ENCODE peak calls at places on chromosomes 16 and 17, in seven cellular contexts. Q is ovary; I is amygdala; M is neural progenitor cell; K is activated T-helper 1 cell treated with anti-CD3 and anti-CD28 coated beads, Interleukin-12 subunit alpha, Interleukin-12 subunit beta, Interleukin-2, Interleukin-4 antibody, amounts not matched to agents 30 ng/mL and 10 ng/mL and 1 ng/mL, durations not matched to agents 14 hours and 24 hours and 36 hours; G is stimulated activated CD8-positive, alpha-beta memory T cell treated with anti-CD3 and anti-CD28 coated beads, Interleukin-7, amount 100 ng/mL, for 1 hour; X is AG04450. Y is an unnamed sample.

GRCh38 chr16:88650749-88651275 is at the start of gene CYBA:
- DNase-seq in Q (no peak), I (peak), M (peak), K (peak), G (peak), X (no peak), Y (no peak)

GRCh38 chr16:22623351-22623781 is 112.7 kb downstream of the NPIPB5 start:
- DNase-seq in Q (no peak), I (no peak), M (no peak), K (no peak), G (no peak), X (no peak), Y (no peak)

GRCh38 chr16:84294196-84295142 is at the start of gene WFDC1:
- DNase-seq in Q (no peak), I (peak), M (peak), K (no peak), G (no peak), X (no peak), Y (peak)

GRCh38 chr17:55265434-55266021 is 768 bp downstream of the HLF start:
- DNase-seq in Q (no peak), I (no peak), M (peak), K (no peak), G (no peak), X (no peak), Y (no peak)

GRCh38 chr17:20310481-20310880 is 156.9 kb downstream of the LGALS9B start:
- DNase-seq in Q (no peak), I (no peak), M (no peak), K (no peak), G (no peak), X (no peak), Y (no peak)

GRCh38 chr17:16281351-16281750 is 64.3 kb downstream of the PIGL start:
- DNase-seq in Q (no peak), I (no peak), M (no peak), K (no peak), G (no peak), X (peak), Y (no peak)

GRCh38 chr16:56364865-56365264 is 60.5 kb downstream of the AMFR start:
- DNase-seq in Q (no peak), I (no peak), M (no peak), K (no peak), G (no peak), X (no peak), Y (no peak)

GRCh38 chr17:56899403-56899802 is 14.4 kb downstream of the TRIM25 start:
- DNase-seq in Q (no peak), I (no peak), M (no peak), K (no peak), G (no peak), X (no peak), Y (no peak)

GRCh38 chr16:54282202-54282922 is 4.2 kb downstream of the IRX3 start:
- DNase-seq in Q (no peak), I (peak), M (peak), K (no peak), G (no peak), X (no peak), Y (no peak)

GRCh38 chr16:47750371-47750770 is 289.2 kb downstream of the PHKB start:
- DNase-seq in Q (no peak), I (no peak), M (no peak), K (no peak), G (no peak), X (no peak), Y (no peak)

GRCh38 chr16:10525214-10525825 is 55.1 kb downstream of the EMP2 start:
- DNase-seq in Q (no peak), I (no peak), M (no peak), K (no peak), G (no peak), X (no peak), Y (no peak)

GRCh38 chr16:28105954-28106353 is 42.4 kb upstream of the GSG1L start:
- DNase-seq in Q (no peak), I (no peak), M (no peak), K (no peak), G (no peak), X (no peak), Y (no peak)

GRCh38 chr16:1010815-1011214 is 29.2 kb downstream of the SOX8 start:
- DNase-seq in Q (no peak), I (no peak), M (no peak), K (no peak), G (no peak), X (no peak), Y (no peak)

GRCh38 chr17:17300624-17301568 is 2.3 kb upstream of the NT5M start:
- DNase-seq in Q (peak), I (peak), M (peak), K (peak), G (peak), X (no peak), Y (peak)

GRCh38 chr16:86971251-86971650 is 345.9 kb downstream of the C16orf95 start:
- DNase-seq in Q (no peak), I (no peak), M (no peak), K (no peak), G (no peak), X (no peak), Y (no peak)

GRCh38 chr17:41326173-41327145 is 10.9 kb upstream of the KRTAP17-1 start:
- DNase-seq in Q (no peak), I (no peak), M (no peak), K (no peak), G (no peak), X (no peak), Y (no peak)

GRCh38 chr16:84088695-84089395 is 27.9 kb downstream of the MBTPS1 start:
- DNase-seq in Q (no peak), I (no peak), M (no peak), K (peak), G (peak), X (no peak), Y (no peak)

GRCh38 chr16:50603206-50604064 is 55.2 kb downstream of the NKD1 start:
- DNase-seq in Q (peak), I (no peak), M (no peak), K (no peak), G (no peak), X (no peak), Y (no peak)

GRCh38 chr17:5122586-5123342 is 6.9 kb downstream of the USP6 start:
- DNase-seq in Q (peak), I (peak), M (peak), K (no peak), G (no peak), X (no peak), Y (no peak)

GRCh38 chr17:2563061-2563460 is 30.4 kb upstream of the PAFAH1B1 start:
- DNase-seq in Q (no peak), I (no peak), M (peak), K (no peak), G (no peak), X (no peak), Y (no peak)

GRCh38 chr16:86511317-86512161 is 1.2 kb downstream of the FOXF1 start:
- DNase-seq in Q (no peak), I (no peak), M (peak), K (no peak), G (no peak), X (no peak), Y (no peak)

GRCh38 chr16:66382171-66382965 is 15.9 kb downstream of the CDH5 start:
- DNase-seq in Q (no peak), I (no peak), M (no peak), K (no peak), G (no peak), X (peak), Y (no peak)

GRCh38 chr17:79834575-79835469 is 4.4 kb downstream of the CBX4 start:
- DNase-seq in Q (no peak), I (no peak), M (peak), K (no peak), G (no peak), X (no peak), Y (peak)

GRCh38 chr17:21066394-21066793 is 23.6 kb upstream of the USP22 start:
- DNase-seq in Q (no peak), I (no peak), M (no peak), K (no peak), G (no peak), X (no peak), Y (no peak)

GRCh38 chr16:74766729-74767128 is 7.9 kb downstream of the FA2H start:
- DNase-seq in Q (no peak), I (no peak), M (no peak), K (no peak), G (no peak), X (no peak), Y (peak)

GRCh38 chr17:7074931-7075330 is 5.1 kb downstream of the CLEC10A start:
- DNase-seq in Q (no peak), I (no peak), M (no peak), K (no peak), G (no peak), X (no peak), Y (no peak)

GRCh38 chr17:82844796-82845162 is 5.0 kb upstream of the ZNF750 start:
- DNase-seq in Q (no peak), I (no peak), M (no peak), K (no peak), G (no peak), X (no peak), Y (no peak)

GRCh38 chr16:22348296-22348695 is 26.1 kb downstream of the CDR2 start:
- DNase-seq in Q (no peak), I (no peak), M (no peak), K (no peak), G (no peak), X (no peak), Y (no peak)

GRCh38 chr17:19766421-19767270 is 18.5 kb upstream of the ALDH3A1 start:
- DNase-seq in Q (peak), I (peak), M (peak), K (peak), G (peak), X (no peak), Y (peak)

GRCh38 chr16:56625140-56625942 is at the start of gene MT1E:
- DNase-seq in Q (peak), I (peak), M (peak), K (peak), G (no peak), X (no peak), Y (no peak)

GRCh38 chr16:73268311-73268997 is 220.5 kb upstream of the ZFHX3 start:
- DNase-seq in Q (no peak), I (peak), M (peak), K (no peak), G (no peak), X (no peak), Y (peak)

GRCh38 chr16:56634715-56635440 is 2.4 kb downstream of the MT1M start:
- DNase-seq in Q (no peak), I (no peak), M (peak), K (no peak), G (no peak), X (no peak), Y (no peak)

GRCh38 chr17:79711715-79712305 is 18.9 kb upstream of the ENPP7 start:
- DNase-seq in Q (no peak), I (no peak), M (no peak), K (no peak), G (no peak), X (no peak), Y (no peak)

GRCh38 chr17:14427914-14428639 is 127.2 kb downstream of the HS3ST3B1 start:
- DNase-seq in Q (no peak), I (no peak), M (no peak), K (peak), G (peak), X (no peak), Y (no peak)

GRCh38 chr17:73589096-73589980 is 54.9 kb downstream of the SDK2 start:
- DNase-seq in Q (no peak), I (no peak), M (peak), K (no peak), G (no peak), X (no peak), Y (no peak)

GRCh38 chr16:22641030-22641671 is 130.5 kb downstream of the NPIPB5 start:
- DNase-seq in Q (no peak), I (no peak), M (peak), K (no peak), G (no peak), X (no peak), Y (peak)

GRCh38 chr17:27268394-27269085 is 25.4 kb upstream of the WSB1 start:
- DNase-seq in Q (no peak), I (no peak), M (no peak), K (no peak), G (no peak), X (no peak), Y (no peak)

GRCh38 chr16:90046971-90047713 is 27.9 kb upstream of the DBNDD1 start:
- DNase-seq in Q (peak), I (no peak), M (peak), K (no peak), G (no peak), X (no peak), Y (no peak)

GRCh38 chr17:64180089-64180488 is 50.1 kb upstream of the ERN1 start:
- DNase-seq in Q (no peak), I (no peak), M (no peak), K (no peak), G (no peak), X (no peak), Y (no peak)

GRCh38 chr17:8707232-8707590 is 37.4 kb downstream of the CCDC42 start:
- DNase-seq in Q (no peak), I (no peak), M (no peak), K (no peak), G (no peak), X (no peak), Y (no peak)

Y was measured in SK-MEL-5.